ENCODE peak calls at places on chromosomes 16 and 17, in nine cellular contexts. Z, M, I, B, T, W, O, H and J are unnamed samples.

GRCh38 chr16:74734361-74735161 is 33.9 kb upstream of the MLKL start:
- DNase-seq in Z (no peak), M (peak; percentile 74), I (no peak), B (no peak), T (no peak), W (no peak), O (no peak), H (peak; percentile 52), J (no peak)

GRCh38 chr17:49694847-49695697 is 12.7 kb downstream of the SLC35B1 start:
- DNase-seq in Z (no peak), M (no peak), I (peak; percentile 88), B (no peak), T (peak; percentile 16), W (peak; percentile 9), O (peak; percentile 56), H (peak; percentile 76), J (peak; percentile 54)

GRCh38 chr16:56909484-56910113 is 22.3 kb upstream of the HERPUD1 start:
- DNase-seq in Z (no peak), M (no peak), I (no peak), B (no peak), T (peak; percentile 36), W (no peak), O (no peak), H (no peak), J (no peak)

GRCh38 chr17:49898547-49899490 is 51.0 kb upstream of the TAC4 start:
- DNase-seq in Z (no peak), M (peak; percentile 88), I (no peak), B (no peak), T (no peak), W (peak; percentile 44), O (no peak), H (peak; percentile 45), J (no peak)

GRCh38 chr17:32813021-32813420 is 63.9 kb downstream of the MYO1D start:
- DNase-seq in Z (no peak), M (no peak), I (no peak), B (no peak), T (peak; percentile 80), W (no peak), O (peak; percentile 22), H (no peak), J (no peak)

GRCh38 chr16:67773569-67774456 is 32.5 kb downstream of the RANBP10 start:
- DNase-seq in Z (no peak), M (no peak), I (no peak), B (no peak), T (no peak), W (no peak), O (no peak), H (peak; percentile 4), J (peak; percentile 14)

GRCh38 chr17:35141681-35142466 is at the start of gene NLE1:
- DNase-seq in Z (peak; percentile 97), M (peak; percentile 86), I (peak; percentile 96), B (peak; percentile 20), T (peak; percentile 83), W (peak; percentile 68), O (peak; percentile 84), H (peak; percentile 88), J (peak; percentile 82)

GRCh38 chr16:53153130-53153529 is 98.3 kb downstream of the CHD9 start:
- DNase-seq in Z (no peak), M (no peak), I (no peak), B (no peak), T (no peak), W (no peak), O (no peak), H (no peak), J (no peak)

GRCh38 chr17:74870512-74870911 is 2.3 kb downstream of the FDXR start:
- DNase-seq in Z (no peak), M (no peak), I (no peak), B (no peak), T (peak; percentile 78), W (no peak), O (no peak), H (no peak), J (no peak)

GRCh38 chr17:47203984-47204721 is 5.0 kb upstream of the MYL4 start:
- DNase-seq in Z (no peak), M (no peak), I (peak; percentile 70), B (no peak), T (peak; percentile 74), W (no peak), O (no peak), H (no peak), J (no peak)

GRCh38 chr17:80187493-80187892 is 17.7 kb downstream of the CARD14 start:
- DNase-seq in Z (no peak), M (no peak), I (no peak), B (no peak), T (peak; percentile 29), W (no peak), O (peak; percentile 61), H (no peak), J (peak; percentile 72)

GRCh38 chr17:14670861-14671260 is 370.0 kb downstream of the HS3ST3B1 start:
- DNase-seq in Z (no peak), M (no peak), I (no peak), B (no peak), T (no peak), W (no peak), O (no peak), H (no peak), J (no peak)

GRCh38 chr17:70622382-70623260 is 453.3 kb downstream of the KCNJ2 start:
- DNase-seq in Z (peak; percentile 85), M (peak; percentile 68), I (peak; percentile 26), B (no peak), T (peak; percentile 8), W (peak; percentile 56), O (peak; percentile 30), H (peak; percentile 64), J (peak; percentile 50)

GRCh38 chr17:79072544-79072943 is 2.1 kb upstream of the ENGASE start:
- DNase-seq in Z (peak; percentile 62), M (no peak), I (no peak), B (no peak), T (no peak), W (no peak), O (no peak), H (no peak), J (no peak)

GRCh38 chr17:42422412-42422957 is 571 bp downstream of the CAVIN1 start:
- DNase-seq in Z (no peak), M (peak; percentile 68), I (peak; percentile 63), B (no peak), T (no peak), W (no peak), O (peak; percentile 33), H (peak; percentile 45), J (peak; percentile 54)

GRCh38 chr16:80580109-80580832 is 39.5 kb downstream of the DYNLRB2 start:
- DNase-seq in Z (no peak), M (no peak), I (peak; percentile 80), B (no peak), T (peak; percentile 72), W (no peak), O (no peak), H (no peak), J (no peak)

GRCh38 chr17:50426814-50427787 is 1.1 kb downstream of the ACSF2 start:
- DNase-seq in Z (no peak), M (peak; percentile 65), I (peak; percentile 49), B (no peak), T (peak; percentile 30), W (no peak), O (peak; percentile 53), H (peak; percentile 28), J (no peak)

GRCh38 chr17:45112559-45113423 is 19.5 kb downstream of the PLCD3 start:
- DNase-seq in Z (no peak), M (no peak), I (no peak), B (no peak), T (no peak), W (no peak), O (no peak), H (no peak), J (no peak)

GRCh38 chr16:87203060-87203656 is 114.0 kb downstream of the C16orf95 start:
- DNase-seq in Z (no peak), M (peak; percentile 86), I (peak; percentile 69), B (peak; percentile 96), T (peak; percentile 90), W (peak; percentile 41), O (peak; percentile 64), H (peak; percentile 84), J (no peak)

GRCh38 chr17:80720624-80721577 is 176.3 kb downstream of the RPTOR start:
- DNase-seq in Z (no peak), M (peak; percentile 50), I (peak; percentile 72), B (no peak), T (peak; percentile 58), W (no peak), O (peak; percentile 93), H (peak; percentile 21), J (no peak)

GRCh38 chr17:76633628-76634328 is 9.8 kb downstream of the ST6GALNAC1 start:
- DNase-seq in Z (no peak), M (no peak), I (no peak), B (no peak), T (no peak), W (no peak), O (no peak), H (no peak), J (no peak)

GRCh38 chr16:3961449-3961849 is 80.9 kb upstream of the CREBBP start:
- DNase-seq in Z (peak; percentile 83), M (peak; percentile 48), I (no peak), B (no peak), T (peak; percentile 58), W (no peak), O (no peak), H (no peak), J (no peak)